ENCODE peak calls at places on chromosomes 4 and X, in five cellular contexts. B is mesenchymal stem cell, F is upper lobe of right lung, Z is cardiac muscle cell, H is WERI-Rb-1. X is an unnamed sample.

GRCh38 chr4:118920247-118920646 is 31.6 kb downstream of the SYNPO2 start:
- DNase-seq in Z (no peak), F (no peak), H (no peak), B (no peak), X (no peak)

GRCh38 chr4:116099596-116099995 is 985.8 kb downstream of the TRAM1L1 start:
- DNase-seq in Z (no peak), F (no peak), B (peak; percentile 24), H (no peak), X (no peak)

GRCh38 chrX:139720136-139720535 is 12.2 kb upstream of the MCF2 start:
- DNase-seq in B (peak; percentile 46), F (no peak), H (no peak), Z (peak; percentile 21), X (no peak)

GRCh38 chr4:184310171-184310567 is 92.5 kb upstream of the ENPP6 start:
- DNase-seq in H (no peak), Z (no peak), B (no peak), F (no peak), X (no peak)

GRCh38 chrX:148755111-148755510 is 254.7 kb downstream of the AFF2 start:
- DNase-seq in H (no peak), B (no peak), Z (no peak), F (no peak), X (no peak)

GRCh38 chr4:141807073-141807472 is 170.7 kb downstream of the IL15 start:
- DNase-seq in H (no peak), B (peak; percentile 18), Z (no peak), F (no peak), X (no peak)

GRCh38 chr4:76830612-76831474 is 67.1 kb downstream of the SOWAHB start:
- DNase-seq in F (no peak), B (peak; percentile 97), Z (peak; percentile 22), H (no peak), X (peak; percentile 69)

GRCh38 chr4:85496933-85497332 is 22.0 kb downstream of the ARHGAP24 start:
- DNase-seq in H (no peak), F (no peak), Z (no peak), B (peak; percentile 55), X (no peak)

GRCh38 chr4:46878641-46879040 is 30.4 kb downstream of the COX7B2 start:
- DNase-seq in B (no peak), H (no peak), F (no peak), Z (no peak), X (no peak)

GRCh38 chr4:87718221-87718620 is 68.1 kb downstream of the DMP1 start:
- DNase-seq in H (no peak), B (no peak), F (no peak), Z (no peak), X (peak; percentile 68)

GRCh38 chr4:10611673-10612072 is 72.9 kb downstream of the CLNK start:
- DNase-seq in H (no peak), F (no peak), B (peak; percentile 94), Z (no peak), X (no peak)

GRCh38 chrX:108313662-108314061 is 124.6 kb downstream of the COL4A6 start:
- DNase-seq in Z (no peak), B (peak; percentile 35), F (no peak), H (no peak), X (no peak)

GRCh38 chrX:129876734-129877395 is 29.1 kb upstream of the UTP14A start:
- DNase-seq in H (peak; percentile 62), B (peak; percentile 52), F (no peak), Z (no peak), X (no peak)

GRCh38 chrX:129875669-129876068 is 30.3 kb upstream of the UTP14A start:
- DNase-seq in H (no peak), F (no peak), B (peak; percentile 77), Z (no peak), X (no peak)

GRCh38 chrX:129872524-129872923 is 28.8 kb upstream of the ZDHHC9 start:
- DNase-seq in H (no peak), Z (no peak), B (no peak), F (no peak), X (no peak)

GRCh38 chrX:129877401-129877800 is 28.6 kb upstream of the UTP14A start:
- DNase-seq in B (no peak), F (no peak), H (no peak), Z (no peak), X (no peak)
- H3K27ac ChIP-seq in B (no peak overlapping the region), F (no peak overlapping the region), H (peak overlapping the region; percentile 58), Z (no peak overlapping the region), X (no peak overlapping the region)

GRCh38 chrX:40106677-40107290 is 9.0 kb upstream of the BCOR start:
- DNase-seq in B (peak; percentile 31), F (no peak), H (no peak), Z (no peak), X (no peak)
- H3K27ac ChIP-seq in B (peak overlapping the region; percentile 23), F (peak overlapping the region; percentile 77), H (peak overlapping the region; percentile 97), Z (peak overlapping the region; percentile 82), X (peak overlapping the region; percentile 94)

DNA sequence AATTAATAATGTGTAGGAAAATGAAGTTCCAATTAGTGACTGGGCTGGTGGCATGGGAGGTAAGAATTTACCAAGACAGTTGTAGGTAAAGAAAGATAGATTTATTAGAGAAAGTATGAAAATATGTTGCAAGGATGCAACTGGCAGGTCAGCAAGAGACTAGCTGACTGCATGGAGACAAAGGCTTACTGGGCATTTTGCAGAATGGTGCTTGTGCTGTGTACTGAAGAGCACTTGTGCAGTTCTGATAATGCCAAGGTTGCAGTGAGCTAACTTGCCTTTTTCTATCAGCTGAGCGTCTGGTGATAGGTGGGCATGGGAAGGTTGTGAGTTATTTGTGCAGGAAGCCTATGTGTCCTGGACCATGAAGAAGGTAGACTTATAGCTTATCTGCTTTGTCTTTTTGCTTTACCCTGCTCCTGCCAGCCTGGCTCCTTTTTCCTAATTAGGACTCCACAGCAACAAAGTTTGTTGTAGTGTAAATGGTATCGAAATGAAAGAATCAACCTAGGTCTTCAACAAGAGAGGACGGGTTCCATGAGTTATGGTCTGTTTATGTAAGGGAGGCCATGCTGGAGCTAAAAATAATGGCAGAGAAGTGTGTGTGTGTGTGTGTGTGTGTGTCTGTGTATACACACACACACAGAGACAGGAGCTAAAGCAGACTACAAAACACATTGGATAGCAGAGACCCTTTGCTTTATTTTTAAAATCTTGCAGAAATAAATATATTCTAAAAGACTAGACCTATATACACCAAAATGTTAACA is 15.0 kb downstream of the BST1 start:
- DNase-seq in F (no peak), B (peak; percentile 88), H (no peak), Z (no peak), X (no peak)
- H3K27ac ChIP-seq in F (no peak overlapping the region), B (peak overlapping the region; percentile 71), H (no peak overlapping the region), Z (no peak overlapping the region), X (no peak overlapping the region)

DNA sequence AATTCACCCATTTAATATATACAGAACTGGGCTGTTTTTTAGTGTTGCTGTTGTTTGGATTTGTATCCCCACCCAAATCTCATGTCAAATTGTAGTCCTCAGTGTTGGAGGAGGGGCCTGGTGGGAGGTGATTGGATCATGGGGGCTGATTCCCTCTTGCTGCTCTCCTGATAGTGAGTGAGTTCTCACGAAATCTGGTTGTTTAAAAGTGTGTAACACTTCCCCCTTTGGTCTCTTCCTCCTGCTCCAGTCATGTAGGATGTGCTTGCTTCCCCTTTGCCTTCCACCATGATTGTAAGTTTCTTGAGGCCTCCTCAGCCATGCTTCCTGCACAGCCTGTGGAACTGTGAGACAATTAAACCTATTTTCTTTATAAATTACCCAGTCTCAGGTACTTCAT is 141.6 kb upstream of the AADAT start:
- DNase-seq in H (no peak), B (no peak), F (no peak), Z (no peak), X (no peak)
- H3K27ac ChIP-seq in H (no peak overlapping the region), B (no peak overlapping the region), F (no peak overlapping the region), Z (no peak overlapping the region), X (no peak overlapping the region)

GRCh38 chrX:72080150-72080549 is 51.6 kb downstream of the RTL5 start:
- DNase-seq in Z (no peak), B (no peak), F (no peak), H (no peak), X (no peak)
- H3K27ac ChIP-seq in Z (peak overlapping the region; percentile 89), B (no peak overlapping the region), F (peak overlapping the region; percentile 51), H (no peak overlapping the region), X (no peak overlapping the region)

X was measured in right atrium auricular region.